ENCODE peak calls at places on chromosome 15, in nine cellular contexts. F, W, I, J, H, P, O, Z and Y are unnamed samples. For H3K9me3, the result is how much of the 10 kb centered on the place peaks cover.

GRCh38 chr15:95142441-95142840 is 911.1 kb downstream of the MCTP2 start:
- DNase-seq in F (no peak), W (no peak), I (no peak), J (no peak), H (no peak), P (no peak), O (no peak), Z (no peak), Y (no peak)

GRCh38 chr15:77901921-77902750 is 175.4 kb downstream of the TBC1D2B start:
- DNase-seq in F (no peak), W (no peak), I (no peak), J (peak), H (no peak), P (no peak), O (peak), Z (no peak), Y (no peak)

GRCh38 chr15:73052679-73053397 is 575 bp downstream of the NEO1 start:
- DNase-seq in F (peak), W (peak), I (peak), J (peak), H (peak), P (peak), O (no peak), Z (peak), Y (peak)

GRCh38 chr15:28943146-28943545 is 57.4 kb downstream of the APBA2 start:
- DNase-seq in F (no peak), W (no peak), I (no peak), J (no peak), H (no peak), P (no peak), O (no peak), Z (no peak), Y (no peak)

GRCh38 chr15:60120100-60120499 is 116.0 kb downstream of the FOXB1 start:
- DNase-seq in F (no peak), W (no peak), I (no peak), J (no peak), H (no peak), P (no peak), O (no peak), Z (no peak), Y (no peak)

GRCh38 chr15:76274226-76274625 is 37.0 kb downstream of the ETFA start:
- DNase-seq in F (no peak), W (no peak), I (no peak), J (no peak), H (no peak), P (no peak), O (no peak), Z (no peak), Y (no peak)

GRCh38 chr15:57385923-57386390 is 9.7 kb downstream of the CGNL1 start:
- DNase-seq in F (no peak), W (no peak), I (no peak), J (no peak), H (no peak), P (no peak), O (no peak), Z (no peak), Y (no peak)

GRCh38 chr15:81530271-81530670 is 156.3 kb upstream of the TMC3 start:
- DNase-seq in F (no peak), W (peak), I (no peak), J (no peak), H (no peak), P (no peak), O (no peak), Z (no peak), Y (no peak)

GRCh38 chr15:81211376-81211775 is 14.7 kb downstream of the IL16 start:
- DNase-seq in F (no peak), W (no peak), I (no peak), J (no peak), H (no peak), P (no peak), O (no peak), Z (no peak), Y (no peak)

GRCh38 chr15:91429973-91430372 is 329.9 kb downstream of the SV2B start:
- DNase-seq in F (no peak), W (no peak), I (no peak), J (no peak), H (no peak), P (no peak), O (no peak), Z (no peak), Y (no peak)

DNA sequence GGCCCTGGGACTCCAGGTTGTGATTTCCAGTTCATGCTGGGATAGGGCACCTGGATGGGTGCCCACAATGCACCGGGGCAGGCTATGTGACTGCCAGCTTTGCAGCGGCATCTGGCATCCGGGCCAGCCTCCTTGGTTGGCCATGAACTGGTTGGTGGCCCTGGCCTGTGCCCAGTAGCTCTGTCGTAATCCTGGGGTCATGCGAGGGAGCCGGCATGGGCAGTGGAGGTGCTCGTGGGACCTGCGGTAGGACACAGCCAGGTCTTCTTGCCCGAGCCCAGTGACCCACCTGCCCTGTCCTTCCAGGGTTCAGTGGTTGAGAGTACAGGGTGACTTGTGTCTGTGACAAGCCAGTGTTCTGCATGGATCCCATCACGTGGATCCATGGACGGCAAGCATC is 237.9 kb downstream of the SNRPN start:
- DNase-seq in F (no peak), W (no peak), I (no peak), J (no peak), H (no peak), P (no peak), O (no peak), Z (no peak), Y (no peak)
- H3K9me3 ChIP-seq in F (half or more), W (under half), I (under half), J (under half), H (under half), P (under half), O (under half), Z (under half), Y (under half)

GRCh38 chr15:25248583-25249235 is 190.1 kb downstream of the UBE3A start:
- DNase-seq in F (no peak), W (no peak), I (peak), J (no peak), H (no peak), P (no peak), O (no peak), Z (no peak), Y (peak)

GRCh38 chr15:25250011-25250596 is 188.7 kb downstream of the UBE3A start:
- DNase-seq in F (no peak), W (no peak), I (no peak), J (no peak), H (no peak), P (no peak), O (no peak), Z (peak), Y (peak)

GRCh38 chr15:25247418-25248030 is 191.3 kb downstream of the UBE3A start:
- DNase-seq in F (no peak), W (no peak), I (no peak), J (no peak), H (no peak), P (no peak), O (no peak), Z (no peak), Y (peak)

GRCh38 chr15:25250906-25251622 is 187.8 kb downstream of the UBE3A start:
- DNase-seq in F (no peak), W (no peak), I (no peak), J (no peak), H (no peak), P (no peak), O (no peak), Z (peak), Y (no peak)

DNA sequence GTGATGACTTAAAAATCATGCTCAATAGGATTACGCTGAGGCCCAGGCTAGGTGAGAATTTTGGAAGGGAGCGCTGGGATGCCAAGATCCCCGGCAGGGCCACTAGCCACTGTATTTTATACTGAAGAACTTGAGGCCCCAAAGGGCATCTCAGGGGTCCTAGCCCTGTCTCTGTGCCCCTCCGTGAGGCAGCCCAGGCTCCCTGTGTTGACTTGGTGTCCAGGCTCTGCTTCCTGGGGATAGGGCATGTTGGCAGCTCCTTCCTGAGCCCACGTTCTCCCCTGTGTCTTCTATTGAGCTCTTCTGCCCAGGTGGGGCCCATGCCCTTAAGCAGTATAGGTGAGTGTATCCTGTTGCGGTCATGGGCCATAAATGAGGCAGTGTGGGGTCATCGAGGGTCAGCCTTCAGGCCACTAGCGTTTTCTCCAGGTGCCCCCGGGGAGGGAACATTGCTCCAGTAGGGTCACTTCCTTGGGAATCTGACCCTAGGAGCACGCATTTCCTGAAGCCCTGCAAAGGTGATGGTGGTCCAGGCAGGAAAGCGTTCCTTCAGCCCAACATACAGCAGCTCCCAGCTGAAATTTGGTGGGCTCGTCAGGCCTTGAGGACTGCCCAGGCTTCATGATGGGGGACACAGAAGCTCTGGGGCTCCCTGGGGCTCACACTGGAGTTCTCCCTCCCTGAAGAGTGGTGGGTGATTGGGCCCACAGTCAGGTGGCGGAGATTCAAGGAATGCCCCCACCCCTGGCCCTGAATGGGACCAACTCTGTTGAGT is 189.4 kb downstream of the UBE3A start:
- DNase-seq in F (no peak), W (no peak), I (no peak), J (no peak), H (no peak), P (no peak), O (no peak), Z (no peak), Y (peak)
- H3K9me3 ChIP-seq in F (half or more), W (under half), I (under half), J (under half), H (under half), P (under half), O (under half), Z (under half), Y (under half)

GRCh38 chr15:93042691-93043378 is 46.2 kb downstream of the RGMA start:
- DNase-seq in F (no peak), W (no peak), I (no peak), J (no peak), H (no peak), P (no peak), O (no peak), Z (no peak), Y (no peak)
- H3K9me3 ChIP-seq in F (under half), W (under half), I (under half), J (under half), H (under half), P (under half), O (under half), Z (under half), Y (under half)

GRCh38 chr15:20345401-20345958 is 196.1 kb downstream of the GOLGA6L6 start:
- DNase-seq in F (no peak), W (no peak), I (no peak), J (no peak), H (peak), P (no peak), O (no peak), Z (peak), Y (no peak)
- H3K9me3 ChIP-seq in F (under half), W (under half), I (under half), J (under half), H (under half), P (under half), O (under half), Z (half or more), Y (under half)

GRCh38 chr15:92668620-92669019 is 13.0 kb upstream of the FAM174B start:
- DNase-seq in F (no peak), W (no peak), I (no peak), J (no peak), H (no peak), P (no peak), O (no peak), Z (no peak), Y (no peak)

GRCh38 chr15:92668086-92668485 is 12.5 kb upstream of the FAM174B start:
- DNase-seq in F (no peak), W (no peak), I (no peak), J (no peak), H (no peak), P (no peak), O (no peak), Z (no peak), Y (no peak)

GRCh38 chr15:92672102-92672501 is 16.5 kb upstream of the FAM174B start:
- DNase-seq in F (no peak), W (no peak), I (no peak), J (no peak), H (no peak), P (no peak), O (no peak), Z (no peak), Y (no peak)

GRCh38 chr15:92669432-92669831 is 13.9 kb upstream of the FAM174B start:
- DNase-seq in F (no peak), W (no peak), I (no peak), J (no peak), H (no peak), P (no peak), O (no peak), Z (no peak), Y (no peak)

GRCh38 chr15:92670625-92671024 is 15.1 kb upstream of the FAM174B start:
- DNase-seq in F (no peak), W (no peak), I (no peak), J (no peak), H (no peak), P (no peak), O (no peak), Z (no peak), Y (no peak)
- H3K9me3 ChIP-seq in F (under half), W (under half), I (under half), J (under half), H (under half), P (under half), O (under half), Z (under half), Y (under half)

GRCh38 chr15:25189551-25189950 is 234.8 kb downstream of the SNRPN start:
- DNase-seq in F (no peak), W (no peak), I (no peak), J (no peak), H (no peak), P (no peak), O (no peak), Z (no peak), Y (no peak)
- H3K9me3 ChIP-seq in F (half or more), W (under half), I (under half), J (under half), H (under half), P (under half), O (under half), Z (under half), Y (under half)